ENCODE peak calls at places on chromosome 19, in six cellular contexts. S is fibroblast of mammary gland, B is GM23338, K is T-cell, A is fibroblast of lung, V is neural progenitor cell. Q is an unnamed sample.

GRCh38 chr19:54449701-54450069 is 686 bp downstream of the LENG8 start:
- DNase-seq in S (peak), B (no peak), K (no peak), A (peak), V (no peak), Q (no peak)

GRCh38 chr19:16449330-16449961 is 22.3 kb downstream of the EPS15L1 start:
- DNase-seq in S (no peak), B (no peak), K (peak), A (peak), V (no peak), Q (peak)

GRCh38 chr19:58498316-58499020 is 13.3 kb downstream of the SLC27A5 start:
- DNase-seq in S (no peak), B (no peak), K (no peak), A (no peak), V (no peak), Q (peak)

GRCh38 chr19:19403373-19403901 is 2.0 kb upstream of the GATAD2A start:
- DNase-seq in S (peak), B (no peak), K (no peak), A (peak), V (no peak), Q (no peak)

GRCh38 chr19:18832331-18833140 is 777 bp downstream of the UPF1 start:
- DNase-seq in S (peak), B (peak), K (peak), A (peak), V (peak), Q (peak)

GRCh38 chr19:32868206-32868950 is 1.2 kb downstream of the SLC7A9 start:
- DNase-seq in S (no peak), B (no peak), K (no peak), A (no peak), V (no peak), Q (no peak)

GRCh38 chr19:900302-901111 is 7.2 kb downstream of the RNU6-9 start:
- DNase-seq in S (no peak), B (peak), K (peak), A (no peak), V (no peak), Q (peak)

GRCh38 chr19:8444677-8445487 is at the start of gene HNRNPM:
- DNase-seq in S (peak), B (peak), K (peak), A (peak), V (peak), Q (peak)

GRCh38 chr19:7492142-7493055 is 3.6 kb upstream of the PEX11G start:
- DNase-seq in S (peak), B (no peak), K (no peak), A (no peak), V (no peak), Q (peak)

GRCh38 chr19:1387684-1388636 is 4.3 kb downstream of the NDUFS7 start:
- DNase-seq in S (no peak), B (no peak), K (no peak), A (no peak), V (no peak), Q (no peak)

GRCh38 chr19:32861596-32861995 is 8.0 kb downstream of the SLC7A9 start:
- DNase-seq in S (no peak), B (no peak), K (no peak), A (no peak), V (no peak), Q (no peak)

Q was measured in activated CD8-positive, alpha-beta T cell treated with anti-CD3 and anti-CD28 coated beads, Interleukin-2, amount 10 ng/mL, durations not matched to agents 7 days and 5 days.